ENCODE peak calls at places on chromosomes 13 and 19, in four cellular contexts. G is HCT116, M is SJSA1, Y is thoracic aorta. B is an unnamed sample.
A peak's percentile ranks its signal among the peaks of the same experiment; 100 is the strongest.

GRCh38 chr19:1822210-1822609 is 10.1 kb upstream of the ATP8B3 start:
- DNase-seq in M (no peak), G (no peak), Y (no peak), B (no peak)

GRCh38 chr13:23799945-23800344 is 89.3 kb downstream of the MIPEP start:
- DNase-seq in Y (no peak), M (no peak), G (no peak), B (no peak)

GRCh38 chr19:32223595-32224370 is 121.6 kb upstream of the ZNF507 start:
- DNase-seq in M (peak; percentile 33), G (no peak), Y (no peak), B (no peak)

GRCh38 chr19:10193666-10194499 is 870 bp downstream of the DNMT1 start:
- DNase-seq in G (no peak), M (peak; percentile 59), Y (no peak), B (no peak)

GRCh38 chr13:51502206-51502651 is 49.4 kb upstream of the INTS6 start:
- DNase-seq in Y (no peak), G (no peak), M (no peak), B (no peak)

GRCh38 chr19:280541-281007 is 10.6 kb downstream of the PLPP2 start:
- DNase-seq in M (no peak), G (no peak), Y (no peak), B (peak; percentile 21)

GRCh38 chr19:17455711-17456123 is 5.0 kb downstream of the NXNL1 start:
- DNase-seq in Y (no peak), M (no peak), G (no peak), B (no peak)

GRCh38 chr19:32351807-32352630 is 6.6 kb downstream of the ZNF507 start:
- DNase-seq in G (no peak), M (no peak), Y (no peak), B (no peak)

GRCh38 chr13:47708386-47708785 is 292.7 kb downstream of the SUCLA2 start:
- DNase-seq in M (no peak), Y (no peak), G (no peak), B (no peak)

GRCh38 chr13:110341445-110342247 is 34.6 kb downstream of the COL4A2 start:
- DNase-seq in G (no peak), Y (no peak), M (no peak), B (no peak)

GRCh38 chr19:42079886-42080763 is 4.2 kb downstream of the ZNF574 start:
- DNase-seq in Y (no peak), G (no peak), M (no peak), B (peak; percentile 47)

GRCh38 chr13:44576396-44577235 is 486 bp upstream of the TSC22D1 start:
- DNase-seq in G (no peak), Y (peak; percentile 24), M (no peak), B (peak; percentile 35)

GRCh38 chr13:97116754-97117153 is 105.4 kb upstream of the MBNL2 start:
- DNase-seq in Y (no peak), G (no peak), M (no peak), B (no peak)

GRCh38 chr13:74372511-74372910 is 238.3 kb upstream of the KLF12 start:
- DNase-seq in Y (no peak), M (no peak), G (no peak), B (no peak)

GRCh38 chr13:112029143-112029542 is 37.8 kb upstream of the SOX1 start:
- DNase-seq in G (no peak), Y (no peak), M (no peak), B (no peak)

GRCh38 chr13:46401432-46401831 is 14.4 kb upstream of the RUBCNL start:
- DNase-seq in Y (no peak), M (no peak), G (no peak), B (no peak)

GRCh38 chr13:27965740-27966640 is 3.1 kb downstream of the CDX2 start:
- DNase-seq in M (no peak), Y (no peak), G (no peak), B (no peak)

GRCh38 chr19:24046550-24046949 is 40.4 kb upstream of the ZNF254 start:
- DNase-seq in G (no peak), M (no peak), Y (no peak), B (no peak)

GRCh38 chr19:30679789-30680188 is 307.6 kb downstream of the ZNF536 start:
- DNase-seq in Y (no peak), G (no peak), M (no peak), B (no peak)

GRCh38 chr19:35090795-35091214 is 24.8 kb upstream of the FXYD3 start:
- DNase-seq in Y (no peak), M (no peak), G (no peak), B (no peak)

GRCh38 chr13:32881074-32881791 is 135.0 kb upstream of the KL start:
- DNase-seq in M (no peak), G (no peak), Y (no peak), B (no peak)

GRCh38 chr19:34974631-34975030 is 10.6 kb upstream of the ZNF792 start:
- DNase-seq in M (no peak), G (no peak), Y (no peak), B (no peak)

GRCh38 chr13:84645196-84646071 is 763.2 kb upstream of the SLITRK1 start:
- DNase-seq in G (no peak), M (no peak), Y (no peak), B (no peak)

GRCh38 chr13:111139452-111139851 is 24.3 kb downstream of the ARHGEF7 start:
- DNase-seq in G (no peak), Y (no peak), M (no peak), B (no peak)

GRCh38 chr19:53131732-53132131 is 978 bp downstream of the ZNF415 start:
- DNase-seq in G (no peak), M (no peak), Y (no peak), B (no peak)

GRCh38 chr19:44725251-44725650 is 23.3 kb upstream of the BCL3 start:
- DNase-seq in G (no peak), M (no peak), Y (no peak), B (no peak)

GRCh38 chr13:98223741-98224140 is 46.7 kb upstream of the RNF113B start:
- DNase-seq in Y (no peak), M (no peak), G (no peak), B (no peak)

GRCh38 chr13:47545206-47545605 is 455.9 kb downstream of the SUCLA2 start:
- DNase-seq in Y (no peak), M (no peak), G (no peak), B (no peak)

GRCh38 chr19:29044037-29044436 is 168.9 kb downstream of the UQCRFS1 start:
- DNase-seq in G (no peak), M (no peak), Y (no peak), B (no peak)

GRCh38 chr13:106661236-106661635 is 93.3 kb upstream of the ARGLU1 start:
- DNase-seq in G (no peak), M (no peak), Y (no peak), B (no peak)

GRCh38 chr13:52846567-52847321 is 1.7 kb downstream of the PCDH8 start:
- DNase-seq in G (no peak), M (no peak), Y (no peak), B (peak; percentile 78)

GRCh38 chr19:8505680-8506401 is 3.4 kb upstream of the PRAM1 start:
- DNase-seq in M (peak; percentile 80), Y (peak; percentile 31), G (no peak), B (peak; percentile 82)

GRCh38 chr19:39275578-39275977 is 7.4 kb downstream of the IFNL2 start:
- DNase-seq in G (no peak), Y (no peak), M (no peak), B (no peak)

GRCh38 chr13:48976677-48977625 is 1.2 kb downstream of the FNDC3A start:
- DNase-seq in M (no peak), Y (no peak), G (no peak), B (no peak)

GRCh38 chr19:29650988-29651387 is 14.3 kb upstream of the PLEKHF1 start:
- DNase-seq in Y (no peak), G (no peak), M (no peak), B (no peak)

GRCh38 chr19:35039881-35040456 is 1.6 kb upstream of the HPN start:
- DNase-seq in Y (no peak), M (no peak), G (no peak), B (no peak)

GRCh38 chr13:48507024-48507423 is 25.9 kb downstream of the RCBTB2 start:
- DNase-seq in M (no peak), Y (no peak), G (no peak), B (no peak)

GRCh38 chr19:48274938-48275337 is 5.1 kb downstream of the ZNF114 start:
- DNase-seq in M (no peak), Y (no peak), G (no peak), B (no peak)

GRCh38 chr19:48274173-48274572 is 4.3 kb downstream of the ZNF114 start:
- DNase-seq in M (no peak), Y (no peak), G (no peak), B (no peak)

DNA sequence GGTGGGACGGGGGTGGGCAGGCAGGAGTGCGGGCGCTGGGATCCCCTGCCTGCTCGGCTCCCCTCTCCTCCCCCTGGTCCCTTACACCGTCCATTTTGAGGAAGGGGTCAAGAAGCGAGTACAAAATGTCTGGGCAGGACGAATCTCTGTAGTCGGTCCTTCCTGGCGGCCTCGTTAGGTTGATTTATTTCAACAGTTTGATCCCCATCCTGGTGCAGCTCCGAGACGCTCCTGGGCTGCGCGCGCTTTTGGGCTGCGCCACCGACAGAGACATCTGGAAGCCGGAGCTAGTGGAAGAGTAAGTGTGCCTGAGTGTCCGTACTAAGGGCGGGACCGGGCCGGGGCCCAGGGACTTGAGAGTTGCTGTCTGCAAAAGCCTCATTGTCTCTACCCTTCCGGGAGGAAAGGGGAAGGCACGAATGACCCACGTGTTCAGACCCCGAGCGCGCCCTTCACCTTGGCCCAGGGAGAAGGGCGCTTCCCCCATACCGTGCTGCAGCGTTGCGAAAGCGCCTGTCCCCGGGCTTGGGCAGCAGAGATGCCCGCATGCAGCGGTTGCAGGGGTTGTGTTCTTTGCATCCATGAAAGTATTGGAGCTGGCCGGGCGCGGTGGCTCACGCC is 1.8 kb downstream of the ZNF114 start:
- DNase-seq in G (no peak), M (no peak), Y (no peak), B (peak; percentile 29)
- H3K4me3 ChIP-seq in G (peak overlapping the region; percentile 61), M (peak overlapping the region; percentile 25), Y (peak overlapping the region; percentile 74), B (peak overlapping the region; percentile 61)

GRCh38 chr13:25391932-25392331 is 20.2 kb downstream of the ATP8A2 start:
- DNase-seq in M (no peak), Y (no peak), G (no peak), B (no peak)

GRCh38 chr13:25397763-25398162 is 26.0 kb downstream of the ATP8A2 start:
- DNase-seq in M (no peak), G (no peak), Y (no peak), B (no peak)

GRCh38 chr13:25394661-25395060 is 22.9 kb downstream of the ATP8A2 start:
- DNase-seq in M (no peak), G (no peak), Y (no peak), B (no peak)
- H3K4me1 ChIP-seq in M (no peaks in the 10 kb centered on the region), G (no peaks in the 10 kb centered on the region), Y (no peaks in the 10 kb centered on the region), B (no peaks in the 10 kb centered on the region)

GRCh38 chr19:6263306-6264076 is 16.3 kb downstream of the MLLT1 start:
- DNase-seq in Y (no peak), M (no peak), G (no peak), B (no peak)
- H3K27ac ChIP-seq in Y (no peak overlapping the region), M (no peak overlapping the region), G (no peak overlapping the region), B (peak overlapping the region; percentile 79)

GRCh38 chr13:30113531-30113930 is 193.8 kb downstream of the KATNAL1 start:
- DNase-seq in M (no peak), G (no peak), Y (no peak), B (no peak)
- H3K4me3 ChIP-seq in M (no peak overlapping the region), G (no peak overlapping the region), Y (peak overlapping the region; percentile 5), B (no peak overlapping the region)

GRCh38 chr19:56116606-56117005 is 4.5 kb downstream of the ZNF787 start:
- DNase-seq in Y (no peak), M (no peak), G (no peak), B (no peak)
- H3K4me1 ChIP-seq in Y (peaks cover 38% of the 10 kb centered on the region), M (peaks cover 12% of the 10 kb centered on the region), G (peaks cover 6% of the 10 kb centered on the region), B (peaks cover 72% of the 10 kb centered on the region)

GRCh38 chr13:113327391-113327765 is 30.3 kb downstream of the LAMP1 start:
- DNase-seq in M (no peak), Y (no peak), G (no peak), B (peak; percentile 72)
- H3K27ac ChIP-seq in M (no peak overlapping the region), Y (no peak overlapping the region), G (no peak overlapping the region), B (peak overlapping the region; percentile 90)